ENCODE peak calls at places on chromosomes 4 and X, in six cellular contexts. N is K562, Q is A549, Y is HepG2, A is NB4, K is GM12878. C is an unnamed sample.

GRCh38 chr4:121233982-121234381 is 69.9 kb upstream of the TNIP3 start:
- DNase-seq in N (no peak), Q (no peak), Y (no peak), A (no peak), K (no peak), C (no peak)

GRCh38 chrX:138921031-138921430 is 209.5 kb upstream of the FGF13 start:
- DNase-seq in N (no peak), Q (no peak), Y (no peak), A (no peak), K (no peak), C (no peak)

GRCh38 chr4:167021545-167022155 is 212.6 kb downstream of the SPOCK3 start:
- DNase-seq in N (peak), Q (no peak), Y (peak), A (peak), K (peak), C (peak)

GRCh38 chrX:48071064-48071985 is at the start of gene ZNF630:
- DNase-seq in N (peak), Q (peak), Y (no peak), A (no peak), K (peak), C (peak)

GRCh38 chr4:86453044-86453501 is 93.2 kb upstream of the MAPK10 start:
- DNase-seq in N (no peak), Q (no peak), Y (no peak), A (no peak), K (no peak), C (no peak)

GRCh38 chr4:37603070-37603468 is 83.1 kb downstream of the RELL1 start:
- DNase-seq in N (peak), Q (peak), Y (peak), A (peak), K (peak), C (peak)

GRCh38 chr4:180610317-180610716 is 1632.9 kb upstream of the TENM3 start:
- DNase-seq in N (no peak), Q (no peak), Y (no peak), A (no peak), K (no peak), C (no peak)

GRCh38 chr4:15003441-15003890 is 1.2 kb downstream of the CPEB2 start:
- DNase-seq in N (peak), Q (no peak), Y (no peak), A (peak), K (no peak), C (no peak)

GRCh38 chr4:154858166-154858565 is 77.1 kb downstream of the RBM46 start:
- DNase-seq in N (no peak), Q (no peak), Y (no peak), A (no peak), K (no peak), C (no peak)

GRCh38 chr4:106898621-106899230 is 137.4 kb downstream of the DKK2 start:
- DNase-seq in N (peak), Q (peak), Y (peak), A (peak), K (no peak), C (peak)

GRCh38 chrX:55033429-55033828 is 2.7 kb upstream of the ALAS2 start:
- DNase-seq in N (no peak), Q (no peak), Y (no peak), A (no peak), K (no peak), C (no peak)

GRCh38 chr4:7652906-7653305 is 218.2 kb upstream of the PSAPL1 start:
- DNase-seq in N (no peak), Q (no peak), Y (no peak), A (no peak), K (no peak), C (no peak)

GRCh38 chr4:77699731-77700210 is 94.2 kb downstream of the CXCL13 start:
- DNase-seq in N (peak), Q (no peak), Y (peak), A (no peak), K (no peak), C (peak)

GRCh38 chrX:17567173-17567572 is 170.1 kb upstream of the SCML1 start:
- DNase-seq in N (no peak), Q (no peak), Y (no peak), A (no peak), K (no peak), C (no peak)

GRCh38 chrX:6225307-6226052 is 3.2 kb downstream of the NLGN4X start:
- DNase-seq in N (no peak), Q (no peak), Y (no peak), A (no peak), K (no peak), C (no peak)

GRCh38 chr4:59553063-59553738 is 1646.9 kb upstream of the ADGRL3 start:
- DNase-seq in N (no peak), Q (peak), Y (no peak), A (peak), K (peak), C (peak)

GRCh38 chrX:17559728-17560379 is 177.4 kb upstream of the SCML1 start:
- DNase-seq in N (no peak), Q (peak), Y (no peak), A (no peak), K (no peak), C (peak)

GRCh38 chrX:43718546-43718945 is 62.4 kb downstream of the MAOA start:
- DNase-seq in N (no peak), Q (no peak), Y (no peak), A (no peak), K (no peak), C (no peak)

GRCh38 chr4:82232891-82233290 is 140.9 kb downstream of the HNRNPD start:
- DNase-seq in N (no peak), Q (no peak), Y (no peak), A (no peak), K (no peak), C (no peak)

GRCh38 chrX:130758072-130758471 is 144.9 kb downstream of the ENOX2 start:
- DNase-seq in N (no peak), Q (no peak), Y (no peak), A (peak), K (no peak), C (no peak)

GRCh38 chr4:76611164-76611563 is 176.1 kb downstream of the SHROOM3 start:
- DNase-seq in N (no peak), Q (no peak), Y (no peak), A (no peak), K (no peak), C (no peak)

GRCh38 chr4:140296335-140296753 is 77.1 kb upstream of the SCOC start:
- DNase-seq in N (no peak), Q (peak), Y (peak), A (no peak), K (no peak), C (peak)

GRCh38 chr4:188778880-188779279 is 639.6 kb downstream of the TRIML1 start:
- DNase-seq in N (no peak), Q (no peak), Y (no peak), A (no peak), K (no peak), C (no peak)

GRCh38 chr4:52643190-52643589 is 15.9 kb downstream of the USP46 start:
- DNase-seq in N (no peak), Q (no peak), Y (no peak), A (no peak), K (no peak), C (no peak)

GRCh38 chrX:40097492-40098263 is at the start of gene BCOR:
- DNase-seq in N (peak), Q (peak), Y (no peak), A (peak), K (no peak), C (peak)

GRCh38 chr4:10115271-10115656 is 1.3 kb downstream of the WDR1 start:
- DNase-seq in N (no peak), Q (no peak), Y (peak), A (peak), K (no peak), C (peak)

DNA sequence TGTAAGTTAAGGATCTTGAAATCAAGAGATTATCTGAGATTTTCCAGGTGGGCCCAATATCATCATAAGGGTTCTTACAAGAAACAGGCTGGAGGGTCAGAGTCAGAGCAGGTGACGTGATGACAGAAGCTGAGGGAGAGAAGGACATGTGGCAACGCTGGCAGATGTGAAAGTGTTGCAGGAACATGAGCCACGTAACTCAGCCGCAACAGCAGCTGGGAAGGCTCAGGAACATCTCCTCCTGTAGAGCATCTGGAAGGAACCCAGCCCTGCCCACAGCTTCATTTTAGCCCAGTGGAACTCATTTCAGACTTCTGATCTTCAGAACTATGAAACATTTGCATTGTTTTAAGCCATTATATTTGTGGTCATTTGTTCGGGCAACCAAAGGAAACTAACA is 156.3 kb upstream of the VEGFC start:
- DNase-seq in N (no peak), Q (no peak), Y (no peak), A (no peak), K (no peak), C (no peak)
- TF ChIP-seq MYC in N (no peak), Q (no peak), Y (no peak), A (no peak), K (no peak), C (no peak)

DNA sequence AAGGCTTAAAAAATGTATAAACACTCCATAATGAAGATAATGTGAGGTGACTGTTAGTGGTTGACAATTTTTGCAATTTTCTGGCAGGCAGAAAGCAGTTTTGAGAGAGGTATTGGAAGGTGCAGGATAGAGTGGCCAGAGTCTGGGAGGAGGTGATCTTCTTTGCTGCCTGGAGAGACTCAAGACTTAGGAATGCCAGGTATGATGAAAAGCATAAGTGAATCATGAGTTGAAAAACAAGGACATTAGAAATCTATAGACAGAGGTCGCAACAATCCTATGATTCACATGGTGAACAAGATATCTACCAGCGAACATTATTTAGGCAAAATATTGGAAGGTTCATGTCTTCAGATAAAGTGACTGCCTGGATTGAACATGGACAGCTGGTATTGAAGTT is 118.5 kb downstream of the CFAP299 start:
- DNase-seq in N (no peak), Q (no peak), Y (no peak), A (no peak), K (no peak), C (no peak)
- TF ChIP-seq MYC in N (no peak), Q (no peak), Y (no peak), A (no peak), K (no peak), C (no peak)

GRCh38 chr4:84482564-84483563 is 16.2 kb downstream of the NKX6-1 start:
- DNase-seq in N (no peak), Q (no peak), Y (no peak), A (no peak), K (no peak), C (no peak)
- TF ChIP-seq MYC in N (no peak), Q (no peak), Y (no peak), A (no peak), K (no peak), C (no peak)

GRCh38 chr4:150656882-150657281 is 74.9 kb downstream of the MAB21L2 start:
- DNase-seq in N (no peak), Q (no peak), Y (no peak), A (peak), K (no peak), C (peak)
- TF ChIP-seq MYC in N (no peak), Q (no peak), Y (no peak), A (no peak), K (no peak), C (no peak)

GRCh38 chr4:127139788-127140286 is 492.9 kb upstream of the INTU start:
- DNase-seq in N (no peak), Q (no peak), Y (no peak), A (no peak), K (no peak), C (no peak)

GRCh38 chr4:127145001-127145400 is 487.8 kb upstream of the INTU start:
- DNase-seq in N (no peak), Q (no peak), Y (no peak), A (no peak), K (no peak), C (no peak)

GRCh38 chr4:127140306-127140705 is 492.5 kb upstream of the INTU start:
- DNase-seq in N (no peak), Q (peak), Y (no peak), A (no peak), K (no peak), C (no peak)

GRCh38 chr4:127143460-127144190 is 489.1 kb upstream of the INTU start:
- DNase-seq in N (no peak), Q (no peak), Y (no peak), A (no peak), K (no peak), C (no peak)

GRCh38 chr4:127141857-127142256 is 490.9 kb upstream of the INTU start:
- DNase-seq in N (no peak), Q (no peak), Y (no peak), A (no peak), K (no peak), C (no peak)
- TF ChIP-seq MYC in N (no peak), Q (no peak), Y (no peak), A (no peak), K (no peak), C (no peak)

GRCh38 chr4:119035941-119036737 is 99.5 kb upstream of the MYOZ2 start:
- DNase-seq in N (no peak), Q (no peak), Y (no peak), A (no peak), K (no peak), C (no peak)
- TF ChIP-seq MYC in N (no peak), Q (no peak), Y (no peak), A (no peak), K (no peak), C (no peak)

GRCh38 chr4:88162636-88163035 is 4.2 kb upstream of the ABCG2 start:
- DNase-seq in N (no peak), Q (no peak), Y (peak), A (no peak), K (no peak), C (peak)

GRCh38 chr4:88163286-88163685 is 4.8 kb upstream of the ABCG2 start:
- DNase-seq in N (no peak), Q (no peak), Y (no peak), A (no peak), K (no peak), C (no peak)

GRCh38 chr4:88171206-88171605 is 12.8 kb upstream of the ABCG2 start:
- DNase-seq in N (no peak), Q (no peak), Y (no peak), A (no peak), K (no peak), C (no peak)

GRCh38 chr4:88169298-88169697 is 10.9 kb upstream of the ABCG2 start:
- DNase-seq in N (no peak), Q (no peak), Y (no peak), A (no peak), K (no peak), C (no peak)

DNA sequence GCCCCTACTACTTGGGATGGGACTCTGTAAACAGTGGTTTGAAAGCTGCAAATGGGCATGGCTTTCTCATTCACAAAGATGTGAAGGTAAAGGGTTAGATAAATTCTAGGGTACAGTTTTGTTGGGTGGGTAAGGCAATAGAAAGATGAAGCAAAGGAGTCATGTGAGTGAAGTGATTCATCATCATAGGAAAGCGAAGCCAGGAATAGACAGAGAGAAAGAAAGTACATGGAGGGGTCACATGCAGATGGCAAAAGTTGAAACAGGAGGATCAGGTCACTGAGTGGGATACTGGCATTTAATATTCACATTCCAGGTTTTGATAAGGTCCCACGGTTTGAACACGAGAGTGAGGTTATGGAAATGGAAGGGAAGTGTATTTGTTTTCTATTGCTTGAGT is 8.2 kb upstream of the ABCG2 start:
- DNase-seq in N (no peak), Q (no peak), Y (no peak), A (no peak), K (no peak), C (no peak)
- TF ChIP-seq MYC in N (no peak), Q (no peak), Y (no peak), A (no peak), K (no peak), C (no peak)

GRCh38 chr4:109211671-109212070 is 90.8 kb downstream of the COL25A1 start:
- DNase-seq in N (no peak), Q (no peak), Y (no peak), A (no peak), K (no peak), C (peak)
- TF ChIP-seq MYC in N (no peak), Q (no peak), Y (no peak), A (no peak), K (no peak), C (no peak)